ENCODE peak calls at places on chromosomes 4 and X, in seven cellular contexts. R is NT2/D1, A is SJSA1, P is NCI-H1092, Q is cortex of kidney, Y is cardiac fibroblast, G is activated gamma-delta T cell treated with Interleukin-2 at 50 U/mL for 16 hours. U is an unnamed sample.

GRCh38 chr4:147782087-147782781 is 50.3 kb downstream of the ARHGAP10 start:
- DNase-seq in A (peak), Q (no peak), R (no peak), Y (peak), P (no peak), G (no peak), U (no peak)

GRCh38 chr4:83686166-83686565 is 150.3 kb downstream of the GPAT3 start:
- DNase-seq in Y (no peak), Q (no peak), G (no peak), A (no peak), R (no peak), P (no peak), U (no peak)

GRCh38 chr4:8269535-8270417 is at the start of gene HTRA3:
- DNase-seq in G (no peak), Q (no peak), Y (no peak), R (peak), P (no peak), A (no peak), U (no peak)

GRCh38 chrX:150160656-150161055 is 202.5 kb upstream of the MAMLD1 start:
- DNase-seq in A (no peak), Q (no peak), G (no peak), R (no peak), P (no peak), Y (no peak), U (no peak)

GRCh38 chrX:125202486-125203378 is 116.9 kb upstream of the TEX13C start:
- DNase-seq in G (no peak), Y (no peak), P (no peak), R (no peak), A (no peak), Q (no peak), U (no peak)

GRCh38 chr4:6963139-6963611 is 53.5 kb downstream of the TBC1D14 start:
- DNase-seq in A (no peak), Q (no peak), Y (no peak), G (no peak), R (no peak), P (no peak), U (no peak)

GRCh38 chrX:54208531-54208930 is 25.5 kb upstream of the FAM120C start:
- DNase-seq in R (no peak), Q (no peak), A (peak), G (no peak), Y (peak), P (no peak), U (no peak)

GRCh38 chr4:139144911-139145551 is 32.0 kb downstream of the ELF2 start:
- DNase-seq in G (no peak), Q (no peak), A (no peak), R (no peak), P (no peak), Y (no peak), U (no peak)

GRCh38 chr4:176547005-176547404 is 227.2 kb downstream of the SPCS3 start:
- DNase-seq in Q (no peak), Y (peak), R (no peak), A (no peak), G (no peak), P (no peak), U (no peak)

GRCh38 chr4:127501103-127501502 is 131.7 kb upstream of the INTU start:
- DNase-seq in G (no peak), Q (no peak), R (no peak), P (no peak), A (peak), Y (peak), U (no peak)

GRCh38 chr4:75724867-75725724 is 719 bp downstream of the USO1 start:
- DNase-seq in Y (peak), Q (no peak), P (peak), A (peak), G (peak), R (no peak), U (peak)

GRCh38 chr4:117400039-117400835 is 314.9 kb upstream of the TRAM1L1 start:
- DNase-seq in A (peak), R (no peak), G (no peak), Y (peak), Q (no peak), P (no peak), U (no peak)

GRCh38 chr4:153729901-153730300 is 29.9 kb downstream of the RNF175 start:
- DNase-seq in A (no peak), Y (no peak), R (no peak), G (no peak), P (no peak), Q (no peak), U (no peak)

GRCh38 chr4:84994280-84994679 is 27.8 kb upstream of the WDFY3 start:
- DNase-seq in R (no peak), G (no peak), Q (no peak), P (no peak), Y (peak), A (no peak), U (no peak)

GRCh38 chr4:177107288-177107901 is 202.3 kb upstream of the NEIL3 start:
- DNase-seq in R (no peak), Y (peak), P (no peak), Q (no peak), G (no peak), A (no peak), U (no peak)

GRCh38 chr4:15353207-15353606 is 74.6 kb upstream of the C1QTNF7 start:
- DNase-seq in Q (no peak), A (no peak), R (no peak), G (no peak), P (no peak), Y (no peak), U (no peak)

GRCh38 chrX:7950865-7951264 is 23.7 kb upstream of the PNPLA4 start:
- DNase-seq in G (no peak), A (no peak), Y (no peak), P (no peak), R (no peak), Q (no peak), U (no peak)

GRCh38 chrX:110123331-110123782 is 120.4 kb downstream of the TMEM164 start:
- DNase-seq in A (no peak), Q (no peak), Y (peak), R (no peak), P (no peak), G (no peak), U (no peak)

GRCh38 chr4:3010998-3011397 is 47.6 kb downstream of the GRK4 start:
- DNase-seq in G (no peak), Y (peak), Q (no peak), A (no peak), P (no peak), R (no peak), U (no peak)

GRCh38 chrX:11724122-11725017 is 33.7 kb upstream of the MSL3 start:
- DNase-seq in P (no peak), G (peak), R (no peak), Y (peak), Q (no peak), A (peak), U (no peak)

GRCh38 chrX:50448565-50448964 is 22.1 kb downstream of the DGKK start:
- DNase-seq in A (no peak), Y (peak), P (no peak), R (no peak), G (no peak), Q (no peak), U (no peak)

GRCh38 chr4:102868153-102868781 is 525 bp upstream of the CISD2 start:
- DNase-seq in Q (no peak), A (no peak), R (no peak), P (peak), G (no peak), Y (no peak), U (no peak)